ENCODE peak calls at places on chromosome 6, in seven cellular contexts. G, K, N, O, W, V and P are unnamed samples.

GRCh38 chr6:89411269-89412070 is 603 bp downstream of the RRAGD start:
- DNase-seq in W (no peak), G (peak), N (no peak), K (peak), V (no peak), O (no peak), P (no peak)

GRCh38 chr6:150063640-150064039 is 5.3 kb downstream of the ULBP3 start:
- DNase-seq in K (no peak), G (no peak), O (no peak), V (no peak), N (no peak), W (no peak), P (no peak)

GRCh38 chr6:16334671-16335070 is 96.3 kb downstream of the GMPR start:
- DNase-seq in V (no peak), W (peak), O (no peak), K (peak), G (no peak), N (peak), P (no peak)

GRCh38 chr6:31780507-31781243 is 3.5 kb upstream of the VWA7 start:
- DNase-seq in O (no peak), G (no peak), V (no peak), W (no peak), K (no peak), N (no peak), P (no peak)

GRCh38 chr6:30651143-30651542 is 4.2 kb downstream of the C6orf136 start:
- DNase-seq in W (no peak), O (no peak), N (no peak), K (no peak), G (no peak), V (no peak), P (no peak)

GRCh38 chr6:167129159-167129558 is 6.3 kb downstream of the CCR6 start:
- DNase-seq in W (no peak), G (no peak), V (no peak), O (no peak), N (no peak), K (no peak), P (no peak)

GRCh38 chr6:111462770-111463391 is 20.1 kb downstream of the REV3L start:
- DNase-seq in W (no peak), K (no peak), V (no peak), N (no peak), G (no peak), O (peak), P (no peak)

GRCh38 chr6:68634503-68635411 is at the start of gene ADGRB3:
- DNase-seq in O (peak), K (peak), V (no peak), G (no peak), W (peak), N (no peak), P (no peak)

GRCh38 chr6:136591617-136592016 is 41.4 kb upstream of the MAP7 start:
- DNase-seq in W (no peak), G (no peak), N (no peak), V (no peak), K (no peak), O (no peak), P (no peak)

GRCh38 chr6:90179190-90180169 is 117.2 kb downstream of the BACH2 start:
- DNase-seq in V (no peak), K (no peak), W (no peak), O (no peak), N (no peak), G (no peak), P (no peak)

GRCh38 chr6:63516186-63516944 is 55.9 kb upstream of the LOC128125822 start:
- DNase-seq in V (no peak), N (no peak), W (no peak), K (no peak), O (peak), G (no peak), P (no peak)

GRCh38 chr6:107419747-107420146 is 39.6 kb downstream of the PDSS2 start:
- DNase-seq in O (no peak), N (no peak), W (no peak), K (no peak), V (no peak), G (no peak), P (no peak)

GRCh38 chr6:12538881-12539357 is 177.6 kb upstream of the PHACTR1 start:
- DNase-seq in V (no peak), W (peak), G (no peak), O (peak), N (no peak), K (no peak), P (no peak)

GRCh38 chr6:99821164-99821563 is 172.9 kb downstream of the MCHR2 start:
- DNase-seq in G (no peak), O (no peak), K (no peak), N (no peak), V (no peak), W (no peak), P (no peak)

GRCh38 chr6:14372738-14373484 is 255.3 kb downstream of the CD83 start:
- DNase-seq in O (no peak), V (no peak), W (no peak), K (no peak), G (no peak), N (no peak), P (no peak)

GRCh38 chr6:26104457-26105108 is 17.4 kb downstream of the HFE start:
- DNase-seq in O (peak), N (no peak), K (no peak), G (no peak), W (no peak), V (no peak), P (no peak)

GRCh38 chr6:149362289-149362688 is 37.8 kb upstream of the SUMO4 start:
- DNase-seq in O (no peak), W (no peak), K (no peak), V (no peak), N (no peak), G (no peak), P (no peak)

DNA sequence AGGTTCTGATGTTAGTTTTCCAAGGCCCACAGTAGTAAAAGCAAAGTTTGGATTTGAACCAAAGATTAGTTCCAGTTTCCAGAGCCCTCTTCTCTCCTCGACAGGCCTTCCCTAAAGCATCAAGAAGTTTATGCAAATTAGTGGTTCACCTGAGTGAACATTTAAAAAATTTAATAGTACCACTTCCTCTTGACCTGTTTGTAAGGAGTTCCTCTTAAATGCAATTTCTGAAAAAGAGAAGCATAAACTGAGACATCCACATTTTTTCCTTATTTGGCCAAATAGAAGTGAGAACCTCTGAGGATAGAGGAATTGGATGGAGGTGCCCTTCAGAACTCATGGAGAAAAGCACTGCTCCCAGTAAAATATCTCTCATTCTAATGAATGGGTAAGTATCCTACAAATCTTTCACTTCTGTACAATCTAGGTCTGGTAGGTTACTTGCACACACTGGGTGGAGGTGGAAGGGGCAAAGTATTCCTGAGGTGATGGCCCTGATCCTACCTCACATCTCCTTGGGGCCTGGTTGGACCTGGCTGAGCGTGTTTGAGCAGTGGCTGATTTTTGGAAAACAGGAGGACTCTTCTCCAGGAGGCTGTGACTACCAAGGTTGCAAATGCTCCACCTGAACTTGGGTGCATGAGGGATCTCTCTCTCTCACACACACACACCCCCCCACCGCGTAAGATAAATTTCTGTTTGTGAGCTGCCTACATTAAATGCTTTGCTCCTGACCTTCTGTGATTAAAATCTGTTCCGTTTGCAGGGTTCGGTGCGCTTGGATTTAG is 1.0 kb upstream of the DSE start:
- DNase-seq in W (peak), G (no peak), N (no peak), K (no peak), V (no peak), O (no peak), P (no peak)
- H3K4me3 ChIP-seq in W (peak), G (no peak), N (peak), K (no peak), V (peak), O (no peak), P (peak)

DNA sequence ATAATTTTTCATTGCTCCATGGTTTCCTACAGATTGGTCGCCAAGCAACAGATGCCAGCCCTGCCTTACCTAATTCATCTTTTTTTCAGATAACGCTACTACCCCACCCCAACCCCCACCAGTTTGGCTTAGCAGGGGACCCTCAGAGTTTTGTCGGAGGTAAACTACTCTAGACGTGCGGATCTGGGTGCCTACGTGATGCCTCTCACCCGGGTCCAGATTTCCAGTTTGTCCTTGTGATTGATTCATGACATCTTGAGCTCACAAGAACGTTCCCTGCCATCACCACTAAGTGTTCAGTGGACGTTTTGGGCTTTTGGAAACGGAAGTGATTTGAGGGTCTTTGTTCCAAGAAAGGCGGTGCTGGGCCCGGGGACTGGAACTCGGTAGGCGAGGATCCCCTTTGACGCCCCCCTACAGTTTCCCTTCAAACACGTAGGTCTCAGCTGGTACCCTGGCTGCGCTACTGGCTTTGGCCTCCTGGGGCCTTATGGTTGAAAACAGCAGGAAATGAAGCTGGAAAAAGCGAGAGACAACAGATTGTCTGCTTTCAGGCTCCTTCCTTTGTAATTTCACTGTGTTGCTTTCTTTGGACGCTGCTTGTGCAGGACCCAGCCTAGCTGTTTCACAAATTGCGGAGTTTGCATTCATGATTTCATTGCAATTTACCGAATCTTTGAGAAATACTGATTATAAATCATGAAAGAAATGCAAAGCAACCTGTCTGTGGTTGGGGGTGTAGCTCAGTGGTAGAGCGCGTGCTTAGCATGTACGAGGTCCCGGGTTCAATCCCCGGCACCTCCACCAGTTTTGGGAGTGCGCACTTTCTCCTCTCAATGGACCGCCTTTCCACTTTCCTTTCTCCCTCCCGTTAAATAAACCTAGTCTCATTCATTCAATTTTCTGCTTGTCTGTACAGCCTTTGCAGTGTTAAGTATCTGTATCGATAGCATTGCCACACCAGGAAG is 81.0 kb downstream of the GPX5 start:
- DNase-seq in N (no peak), W (no peak), K (no peak), G (no peak), V (no peak), O (peak), P (peak)
- TF ChIP-seq CTCF in N (peak), W (no peak), K (no peak), G (no peak), V (peak), O (peak), P (peak)

DNA sequence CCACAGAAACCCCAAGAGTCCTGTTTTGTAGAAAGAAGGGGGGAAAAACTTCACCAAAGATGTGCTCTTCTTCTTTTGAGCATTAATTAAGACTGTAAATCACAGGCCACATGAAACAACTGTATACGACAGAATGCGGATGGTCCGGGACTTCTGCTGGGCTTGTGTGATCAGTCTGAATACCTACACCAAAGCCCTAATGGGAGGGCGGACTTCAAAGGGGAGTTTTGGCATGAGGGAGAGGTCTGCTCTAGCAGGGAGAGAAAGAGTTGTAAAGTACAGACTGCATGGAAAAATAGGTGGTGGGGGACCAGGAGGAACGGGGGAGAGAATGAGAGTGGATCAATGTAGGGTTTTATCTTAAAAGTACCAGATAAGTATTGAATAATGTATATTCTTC is 58.8 kb upstream of the PRDM1 start:
- DNase-seq in N (no peak), O (no peak), G (no peak), K (no peak), V (no peak), W (no peak), P (no peak)
- H3K4me3 ChIP-seq in N (no peak), O (no peak), G (no peak), K (no peak), V (no peak), W (no peak), P (no peak)

GRCh38 chr6:32969685-32970412 is 1.5 kb downstream of the BRD2 start:
- DNase-seq in O (peak), G (peak), N (no peak), W (peak), K (peak), V (peak), P (peak)
- TF ChIP-seq CTCF in O (peak), G (no peak), N (no peak), W (peak), K (no peak), V (no peak), P (peak)

GRCh38 chr6:85674604-85675003 is 31.9 kb upstream of the SYNCRIP start:
- DNase-seq in V (no peak), K (no peak), G (no peak), O (no peak), N (peak), W (no peak), P (no peak)
- H3K4me3 ChIP-seq in V (no peak), K (no peak), G (no peak), O (no peak), N (no peak), W (no peak), P (peak)

GRCh38 chr6:47008397-47008763 is 33.8 kb downstream of the ADGRF1 start:
- DNase-seq in W (no peak), G (no peak), K (no peak), N (no peak), V (no peak), O (no peak), P (no peak)

GRCh38 chr6:47014401-47014800 is 27.7 kb downstream of the ADGRF1 start:
- DNase-seq in V (no peak), N (no peak), G (no peak), W (no peak), K (no peak), O (no peak), P (no peak)

GRCh38 chr6:47005486-47005885 is 36.6 kb downstream of the ADGRF1 start:
- DNase-seq in G (no peak), K (no peak), N (no peak), V (no peak), W (no peak), O (no peak), P (no peak)

GRCh38 chr6:47007657-47008396 is 34.3 kb downstream of the ADGRF1 start:
- DNase-seq in G (no peak), W (no peak), K (no peak), V (no peak), N (no peak), O (no peak), P (no peak)

GRCh38 chr6:47009583-47009982 is 32.5 kb downstream of the ADGRF1 start:
- DNase-seq in W (no peak), K (no peak), O (no peak), V (no peak), N (no peak), G (no peak), P (no peak)
- TF ChIP-seq CTCF in W (no peak), K (no peak), O (peak), V (no peak), N (peak), G (no peak), P (no peak)

GRCh38 chr6:85452441-85452881 is 2.6 kb downstream of the NT5E start:
- DNase-seq in N (no peak), V (no peak), K (no peak), W (no peak), O (no peak), G (no peak), P (peak)

GRCh38 chr6:85451586-85452306 is 1.9 kb downstream of the NT5E start:
- DNase-seq in N (no peak), G (no peak), V (no peak), W (no peak), O (peak), K (no peak), P (no peak)

GRCh38 chr6:85449388-85449817 is 480 bp upstream of the NT5E start:
- DNase-seq in W (peak), N (no peak), V (no peak), O (no peak), K (no peak), G (peak), P (no peak)

GRCh38 chr6:85449818-85450577 is at the start of gene NT5E:
- DNase-seq in K (peak), O (peak), N (no peak), W (peak), G (peak), V (no peak), P (no peak)

GRCh38 chr6:85450578-85450884 is 648 bp downstream of the NT5E start:
- DNase-seq in W (peak), K (no peak), V (no peak), O (no peak), N (no peak), G (no peak), P (no peak)
- H3K4me3 ChIP-seq in W (peak), K (peak), V (peak), O (peak), N (peak), G (peak), P (peak)